ENCODE peak calls at places on chromosomes 12 and 14, in ten cellular contexts. Z is Caco-2; Q is EH; K is activated CD4-positive, CD25-positive, alpha-beta regulatory T cell; I is H7; X is A549; H is RPMI7951; P is T-cell; G is stimulated activated CD8-positive, alpha-beta memory T cell treated with anti-CD3 and anti-CD28 coated beads, Interleukin-2, amount 100 ng/mL, for 1 hour; B is anterior cingulate cortex. W is an unnamed sample.

GRCh38 chr12:88339966-88340365 is 197.9 kb downstream of the TMTC3 start:
- DNase-seq in Z (no peak), Q (peak), K (no peak), I (no peak), X (no peak), H (peak), P (no peak), G (no peak), B (no peak), W (no peak)

GRCh38 chr12:12506541-12506940 is 56.1 kb downstream of the DUSP16 start:
- DNase-seq in Z (peak), Q (peak), K (no peak), I (no peak), X (no peak), H (peak), P (no peak), G (no peak), B (no peak), W (peak)

GRCh38 chr14:75711134-75711795 is 50.2 kb downstream of the TTLL5 start:
- DNase-seq in Z (peak), Q (peak), K (no peak), I (peak), X (peak), H (peak), P (no peak), G (no peak), B (no peak), W (no peak)

GRCh38 chr12:1691123-1692007 is 495 bp downstream of the ADIPOR2 start:
- DNase-seq in Z (peak), Q (peak), K (no peak), I (peak), X (peak), H (peak), P (no peak), G (no peak), B (no peak), W (no peak)

GRCh38 chr12:38664661-38665269 is 240.6 kb downstream of the CPNE8 start:
- DNase-seq in Z (peak), Q (no peak), K (no peak), I (peak), X (no peak), H (peak), P (no peak), G (no peak), B (no peak), W (no peak)

GRCh38 chr12:43637116-43637515 is 85.1 kb upstream of the ADAMTS20 start:
- DNase-seq in Z (no peak), Q (no peak), K (no peak), I (no peak), X (no peak), H (no peak), P (no peak), G (no peak), B (no peak), W (no peak)

GRCh38 chr12:107126688-107127481 is 33.5 kb upstream of the CRY1 start:
- DNase-seq in Z (no peak), Q (peak), K (no peak), I (peak), X (no peak), H (peak), P (no peak), G (no peak), B (no peak), W (no peak)

GRCh38 chr12:98002887-98003493 is 512.4 kb upstream of the TMPO start:
- DNase-seq in Z (peak), Q (no peak), K (no peak), I (peak), X (peak), H (no peak), P (no peak), G (no peak), B (no peak), W (peak)

GRCh38 chr14:60650382-60650961 is 1.2 kb upstream of the SIX1 start:
- DNase-seq in Z (peak), Q (peak), K (no peak), I (peak), X (no peak), H (peak), P (no peak), G (no peak), B (no peak), W (no peak)

GRCh38 chr12:122072031-122072970 is 6.3 kb upstream of the MLXIP start:
- DNase-seq in Z (no peak), Q (peak), K (no peak), I (no peak), X (peak), H (peak), P (no peak), G (no peak), B (no peak), W (peak)

GRCh38 chr12:47747115-47747514 is 11.6 kb downstream of the RAPGEF3 start:
- DNase-seq in Z (no peak), Q (no peak), K (no peak), I (no peak), X (no peak), H (no peak), P (no peak), G (no peak), B (no peak), W (no peak)

W was measured in foreskin melanocyte.